ENCODE peak calls at places on chromosomes 16 and 17, in six cellular contexts. One of them, this sample, is unnamed.

GRCh38 chr17:38893612-38894011 is 23.8 kb downstream of the LASP1 start:
- DNase-seq in stimulated activated CD4-positive, alpha-beta T cell treated with anti-CD3 and anti-CD28 coated beads, Interleukin-4, amount 100 ng/mL, for 1 hour: no peak
- DNase-seq in smooth muscle cell of the brain vasculature: no peak
- DNase-seq in ACHN: no peak
- DNase-seq in NCI-H1417: no peak
- DNase-seq in lower lobe of right lung: peak; percentile 62
- DNase-seq in this sample: peak; percentile 62

GRCh38 chr16:89564476-89565255 is 4.2 kb downstream of the RPL13 start:
- DNase-seq in stimulated activated CD4-positive, alpha-beta T cell treated with anti-CD3 and anti-CD28 coated beads, Interleukin-4, amount 100 ng/mL, for 1 hour: peak; percentile 40
- DNase-seq in smooth muscle cell of the brain vasculature: no peak
- DNase-seq in ACHN: no peak
- DNase-seq in NCI-H1417: no peak
- DNase-seq in lower lobe of right lung: no peak
- DNase-seq in this sample: peak; percentile 67

GRCh38 chr16:49856741-49857330 is 924 bp upstream of the ZNF423 start:
- DNase-seq in stimulated activated CD4-positive, alpha-beta T cell treated with anti-CD3 and anti-CD28 coated beads, Interleukin-4, amount 100 ng/mL, for 1 hour: peak; percentile 14
- DNase-seq in smooth muscle cell of the brain vasculature: peak; percentile 78
- DNase-seq in ACHN: peak; percentile 70
- DNase-seq in NCI-H1417: peak; percentile 32
- DNase-seq in lower lobe of right lung: peak; percentile 75
- DNase-seq in this sample: peak; percentile 45

GRCh38 chr17:78231991-78232759 is 744 bp downstream of the TMEM235 start:
- DNase-seq in stimulated activated CD4-positive, alpha-beta T cell treated with anti-CD3 and anti-CD28 coated beads, Interleukin-4, amount 100 ng/mL, for 1 hour: peak; percentile 29
- DNase-seq in smooth muscle cell of the brain vasculature: no peak
- DNase-seq in ACHN: no peak
- DNase-seq in NCI-H1417: no peak
- DNase-seq in lower lobe of right lung: no peak
- DNase-seq in this sample: no peak

GRCh38 chr17:66724581-66725341 is 110.2 kb upstream of the CACNG5 start:
- DNase-seq in stimulated activated CD4-positive, alpha-beta T cell treated with anti-CD3 and anti-CD28 coated beads, Interleukin-4, amount 100 ng/mL, for 1 hour: no peak
- DNase-seq in smooth muscle cell of the brain vasculature: peak; percentile 71
- DNase-seq in ACHN: no peak
- DNase-seq in NCI-H1417: no peak
- DNase-seq in lower lobe of right lung: no peak
- DNase-seq in this sample: no peak

GRCh38 chr16:66315210-66315825 is 51.2 kb upstream of the CDH5 start:
- DNase-seq in stimulated activated CD4-positive, alpha-beta T cell treated with anti-CD3 and anti-CD28 coated beads, Interleukin-4, amount 100 ng/mL, for 1 hour: peak; percentile 20
- DNase-seq in smooth muscle cell of the brain vasculature: peak; percentile 41
- DNase-seq in ACHN: peak; percentile 85
- DNase-seq in NCI-H1417: peak; percentile 74
- DNase-seq in lower lobe of right lung: peak; percentile 59
- DNase-seq in this sample: peak; percentile 51

GRCh38 chr17:31919802-31920525 is 16.8 kb upstream of the SUZ12 start:
- DNase-seq in stimulated activated CD4-positive, alpha-beta T cell treated with anti-CD3 and anti-CD28 coated beads, Interleukin-4, amount 100 ng/mL, for 1 hour: peak; percentile 7
- DNase-seq in smooth muscle cell of the brain vasculature: no peak
- DNase-seq in ACHN: no peak
- DNase-seq in NCI-H1417: no peak
- DNase-seq in lower lobe of right lung: no peak
- DNase-seq in this sample: peak; percentile 41

GRCh38 chr16:17408955-17409441 is 61.8 kb downstream of the XYLT1 start:
- DNase-seq in stimulated activated CD4-positive, alpha-beta T cell treated with anti-CD3 and anti-CD28 coated beads, Interleukin-4, amount 100 ng/mL, for 1 hour: no peak
- DNase-seq in smooth muscle cell of the brain vasculature: no peak
- DNase-seq in ACHN: no peak
- DNase-seq in NCI-H1417: no peak
- DNase-seq in lower lobe of right lung: no peak
- DNase-seq in this sample: no peak

GRCh38 chr16:4839942-4840341 is 7.1 kb downstream of the GLYR1 start:
- DNase-seq in stimulated activated CD4-positive, alpha-beta T cell treated with anti-CD3 and anti-CD28 coated beads, Interleukin-4, amount 100 ng/mL, for 1 hour: no peak
- DNase-seq in smooth muscle cell of the brain vasculature: no peak
- DNase-seq in ACHN: no peak
- DNase-seq in NCI-H1417: no peak
- DNase-seq in lower lobe of right lung: no peak
- DNase-seq in this sample: no peak

GRCh38 chr17:5562172-5562571 is 22.1 kb downstream of the NLRP1 start:
- DNase-seq in stimulated activated CD4-positive, alpha-beta T cell treated with anti-CD3 and anti-CD28 coated beads, Interleukin-4, amount 100 ng/mL, for 1 hour: no peak
- DNase-seq in smooth muscle cell of the brain vasculature: no peak
- DNase-seq in ACHN: no peak
- DNase-seq in NCI-H1417: no peak
- DNase-seq in lower lobe of right lung: no peak
- DNase-seq in this sample: no peak

GRCh38 chr16:88857728-88858339 is 907 bp downstream of the TRAPPC2L start:
- DNase-seq in stimulated activated CD4-positive, alpha-beta T cell treated with anti-CD3 and anti-CD28 coated beads, Interleukin-4, amount 100 ng/mL, for 1 hour: peak; percentile 80
- DNase-seq in smooth muscle cell of the brain vasculature: peak; percentile 28
- DNase-seq in ACHN: peak; percentile 91
- DNase-seq in NCI-H1417: peak; percentile 1
- DNase-seq in lower lobe of right lung: peak; percentile 85
- DNase-seq in this sample: peak; percentile 83

GRCh38 chr16:72372646-72373045 is 200.7 kb upstream of the PMFBP1 start:
- DNase-seq in stimulated activated CD4-positive, alpha-beta T cell treated with anti-CD3 and anti-CD28 coated beads, Interleukin-4, amount 100 ng/mL, for 1 hour: no peak
- DNase-seq in smooth muscle cell of the brain vasculature: no peak
- DNase-seq in ACHN: no peak
- DNase-seq in NCI-H1417: no peak
- DNase-seq in lower lobe of right lung: no peak
- DNase-seq in this sample: no peak

GRCh38 chr17:41547921-41548843 is 20.1 kb upstream of the KRT19 start:
- DNase-seq in stimulated activated CD4-positive, alpha-beta T cell treated with anti-CD3 and anti-CD28 coated beads, Interleukin-4, amount 100 ng/mL, for 1 hour: peak; percentile 69
- DNase-seq in smooth muscle cell of the brain vasculature: peak; percentile 63
- DNase-seq in ACHN: peak; percentile 99
- DNase-seq in NCI-H1417: no peak
- DNase-seq in lower lobe of right lung: peak; percentile 67
- DNase-seq in this sample: peak; percentile 78

GRCh38 chr17:7700510-7700909 is 4.5 kb upstream of the EFNB3 start:
- DNase-seq in stimulated activated CD4-positive, alpha-beta T cell treated with anti-CD3 and anti-CD28 coated beads, Interleukin-4, amount 100 ng/mL, for 1 hour: no peak
- DNase-seq in smooth muscle cell of the brain vasculature: no peak
- DNase-seq in ACHN: no peak
- DNase-seq in NCI-H1417: no peak
- DNase-seq in lower lobe of right lung: no peak
- DNase-seq in this sample: no peak